ENCODE peak calls at places on chromosomes 16 and 17, in five cellular contexts. One of them, this sample, is unnamed.
A peak's percentile ranks its signal among the peaks of the same experiment; 100 is the strongest.

GRCh38 chr16:88686439-88687253 is at the start of gene SNAI3:
- DNase-seq in choroid plexus epithelial cell: peak; percentile 51
- DNase-seq in cardiac fibroblast: peak; percentile 51
- DNase-seq in GM23338: peak; percentile 96
- DNase-seq in heart right ventricle: peak; percentile 75
- DNase-seq in this sample: peak; percentile 96

GRCh38 chr17:50330151-50330753 is 15.7 kb upstream of the XYLT2 start:
- DNase-seq in heart right ventricle: no peak
- DNase-seq in cardiac fibroblast: no peak
- DNase-seq in choroid plexus epithelial cell: no peak
- DNase-seq in GM23338: no peak
- DNase-seq in this sample: no peak

GRCh38 chr16:20681821-20682736 is 15.4 kb downstream of the ACSM1 start:
- DNase-seq in GM23338: peak; percentile 59
- DNase-seq in heart right ventricle: no peak
- DNase-seq in choroid plexus epithelial cell: no peak
- DNase-seq in cardiac fibroblast: no peak
- DNase-seq in this sample: no peak

GRCh38 chr17:72952641-72953313 is 139.7 kb downstream of the SLC39A11 start:
- DNase-seq in heart right ventricle: no peak
- DNase-seq in cardiac fibroblast: no peak
- DNase-seq in choroid plexus epithelial cell: no peak
- DNase-seq in GM23338: no peak
- DNase-seq in this sample: no peak

GRCh38 chr16:35510701-35511100 is 2051.3 kb downstream of the TP53TG3F start:
- DNase-seq in cardiac fibroblast: no peak
- DNase-seq in GM23338: no peak
- DNase-seq in choroid plexus epithelial cell: no peak
- DNase-seq in heart right ventricle: no peak
- DNase-seq in this sample: no peak

GRCh38 chr17:63834431-63835166 is 7.1 kb upstream of the FTSJ3 start:
- DNase-seq in heart right ventricle: no peak
- DNase-seq in GM23338: peak; percentile 90
- DNase-seq in choroid plexus epithelial cell: peak; percentile 83
- DNase-seq in cardiac fibroblast: peak; percentile 78
- DNase-seq in this sample: peak; percentile 49

GRCh38 chr17:79778504-79779087 is 648 bp downstream of the CBX2 start:
- DNase-seq in GM23338: peak; percentile 75
- DNase-seq in cardiac fibroblast: no peak
- DNase-seq in choroid plexus epithelial cell: no peak
- DNase-seq in heart right ventricle: no peak
- DNase-seq in this sample: peak; percentile 60

GRCh38 chr17:66371561-66371960 is 69.1 kb downstream of the PRKCA start:
- DNase-seq in GM23338: no peak
- DNase-seq in choroid plexus epithelial cell: no peak
- DNase-seq in heart right ventricle: no peak
- DNase-seq in cardiac fibroblast: no peak
- DNase-seq in this sample: no peak

GRCh38 chr17:21360048-21360447 is 16.1 kb upstream of the KCNJ12 start:
- DNase-seq in GM23338: peak; percentile 45
- DNase-seq in cardiac fibroblast: no peak
- DNase-seq in heart right ventricle: no peak
- DNase-seq in choroid plexus epithelial cell: peak; percentile 55
- DNase-seq in this sample: no peak

GRCh38 chr16:12458591-12459400 is 344.9 kb downstream of the CPPED1 start:
- DNase-seq in GM23338: no peak
- DNase-seq in cardiac fibroblast: no peak
- DNase-seq in choroid plexus epithelial cell: no peak
- DNase-seq in heart right ventricle: no peak
- DNase-seq in this sample: no peak

GRCh38 chr16:1642148-1642547 is 30.0 kb downstream of the CRAMP1 start:
- DNase-seq in GM23338: no peak
- DNase-seq in cardiac fibroblast: no peak
- DNase-seq in choroid plexus epithelial cell: no peak
- DNase-seq in heart right ventricle: peak; percentile 39
- DNase-seq in this sample: no peak

GRCh38 chr16:51164167-51164566 is 13.1 kb upstream of the SALL1 start:
- DNase-seq in cardiac fibroblast: no peak
- DNase-seq in GM23338: no peak
- DNase-seq in heart right ventricle: no peak
- DNase-seq in choroid plexus epithelial cell: no peak
- DNase-seq in this sample: no peak

GRCh38 chr17:46818929-46819859 is 702 bp upstream of the WNT3 start:
- DNase-seq in cardiac fibroblast: no peak
- DNase-seq in GM23338: peak; percentile 92
- DNase-seq in heart right ventricle: no peak
- DNase-seq in choroid plexus epithelial cell: no peak
- DNase-seq in this sample: peak; percentile 48

GRCh38 chr17:77233635-77234334 is 93.0 kb downstream of the SEC14L1 start:
- DNase-seq in GM23338: no peak
- DNase-seq in heart right ventricle: no peak
- DNase-seq in choroid plexus epithelial cell: peak; percentile 69
- DNase-seq in cardiac fibroblast: peak; percentile 80
- DNase-seq in this sample: no peak

GRCh38 chr17:51793686-51794085 is 364.8 kb downstream of the CA10 start:
- DNase-seq in choroid plexus epithelial cell: no peak
- DNase-seq in heart right ventricle: no peak
- DNase-seq in GM23338: no peak
- DNase-seq in cardiac fibroblast: no peak
- DNase-seq in this sample: no peak

GRCh38 chr17:56593741-56594527 is 435 bp downstream of the NOG start:
- DNase-seq in cardiac fibroblast: peak; percentile 63
- DNase-seq in GM23338: peak; percentile 45
- DNase-seq in choroid plexus epithelial cell: peak; percentile 61
- DNase-seq in heart right ventricle: peak; percentile 28
- DNase-seq in this sample: peak; percentile 75

GRCh38 chr16:75121949-75122568 is 5.5 kb upstream of the LDHD start:
- DNase-seq in GM23338: no peak
- DNase-seq in heart right ventricle: no peak
- DNase-seq in choroid plexus epithelial cell: no peak
- DNase-seq in cardiac fibroblast: no peak
- DNase-seq in this sample: no peak

GRCh38 chr16:30351586-30352419 is 3.3 kb downstream of the CD2BP2 start:
- DNase-seq in GM23338: no peak
- DNase-seq in cardiac fibroblast: peak; percentile 97
- DNase-seq in choroid plexus epithelial cell: peak; percentile 84
- DNase-seq in heart right ventricle: peak; percentile 81
- DNase-seq in this sample: no peak

GRCh38 chr16:1674751-1675664 is 3.1 kb upstream of the JPT2 start:
- DNase-seq in heart right ventricle: no peak
- DNase-seq in GM23338: no peak
- DNase-seq in cardiac fibroblast: peak; percentile 30
- DNase-seq in choroid plexus epithelial cell: peak; percentile 70
- DNase-seq in this sample: no peak

GRCh38 chr17:82230627-82231311 is 1.9 kb downstream of the SLC16A3 start:
- DNase-seq in cardiac fibroblast: peak; percentile 95
- DNase-seq in choroid plexus epithelial cell: peak; percentile 89
- DNase-seq in GM23338: peak; percentile 85
- DNase-seq in heart right ventricle: peak; percentile 88
- DNase-seq in this sample: peak; percentile 78

GRCh38 chr17:2302740-2303277 is 776 bp downstream of the SMG6 start:
- DNase-seq in GM23338: no peak
- DNase-seq in heart right ventricle: no peak
- DNase-seq in cardiac fibroblast: no peak
- DNase-seq in choroid plexus epithelial cell: peak; percentile 40
- DNase-seq in this sample: no peak

GRCh38 chr16:51392651-51393187 is 241.6 kb upstream of the SALL1 start:
- DNase-seq in GM23338: peak; percentile 52
- DNase-seq in cardiac fibroblast: peak; percentile 84
- DNase-seq in heart right ventricle: no peak
- DNase-seq in choroid plexus epithelial cell: peak; percentile 74
- DNase-seq in this sample: peak; percentile 20

GRCh38 chr17:78879679-78880186 is 23.3 kb downstream of the CEP295NL start:
- DNase-seq in choroid plexus epithelial cell: peak; percentile 97
- DNase-seq in cardiac fibroblast: peak; percentile 93
- DNase-seq in heart right ventricle: peak; percentile 91
- DNase-seq in GM23338: no peak
- DNase-seq in this sample: peak; percentile 35

GRCh38 chr17:74354123-74354522 is 7.5 kb downstream of the BTBD17 start:
- DNase-seq in cardiac fibroblast: no peak
- DNase-seq in choroid plexus epithelial cell: no peak
- DNase-seq in heart right ventricle: no peak
- DNase-seq in GM23338: peak; percentile 91
- DNase-seq in this sample: peak; percentile 85

GRCh38 chr17:27562777-27563455 is 68.1 kb upstream of the LGALS9 start:
- DNase-seq in heart right ventricle: no peak
- DNase-seq in cardiac fibroblast: no peak
- DNase-seq in GM23338: no peak
- DNase-seq in choroid plexus epithelial cell: no peak
- DNase-seq in this sample: no peak

GRCh38 chr17:27981978-27982377 is 60.5 kb upstream of the NLK start:
- DNase-seq in choroid plexus epithelial cell: no peak
- DNase-seq in heart right ventricle: no peak
- DNase-seq in GM23338: no peak
- DNase-seq in cardiac fibroblast: no peak
- DNase-seq in this sample: no peak

GRCh38 chr17:45771473-45771959 is 12.6 kb upstream of the CRHR1 start:
- DNase-seq in GM23338: peak; percentile 33
- DNase-seq in cardiac fibroblast: no peak
- DNase-seq in heart right ventricle: no peak
- DNase-seq in choroid plexus epithelial cell: no peak
- DNase-seq in this sample: no peak
- TF ChIP-seq CTCF in GM23338: no peak
- TF ChIP-seq CTCF in cardiac fibroblast: no peak
- TF ChIP-seq CTCF in heart right ventricle: no peak
- TF ChIP-seq CTCF in choroid plexus epithelial cell: no peak
- TF ChIP-seq CTCF in this sample: no peak

DNA sequence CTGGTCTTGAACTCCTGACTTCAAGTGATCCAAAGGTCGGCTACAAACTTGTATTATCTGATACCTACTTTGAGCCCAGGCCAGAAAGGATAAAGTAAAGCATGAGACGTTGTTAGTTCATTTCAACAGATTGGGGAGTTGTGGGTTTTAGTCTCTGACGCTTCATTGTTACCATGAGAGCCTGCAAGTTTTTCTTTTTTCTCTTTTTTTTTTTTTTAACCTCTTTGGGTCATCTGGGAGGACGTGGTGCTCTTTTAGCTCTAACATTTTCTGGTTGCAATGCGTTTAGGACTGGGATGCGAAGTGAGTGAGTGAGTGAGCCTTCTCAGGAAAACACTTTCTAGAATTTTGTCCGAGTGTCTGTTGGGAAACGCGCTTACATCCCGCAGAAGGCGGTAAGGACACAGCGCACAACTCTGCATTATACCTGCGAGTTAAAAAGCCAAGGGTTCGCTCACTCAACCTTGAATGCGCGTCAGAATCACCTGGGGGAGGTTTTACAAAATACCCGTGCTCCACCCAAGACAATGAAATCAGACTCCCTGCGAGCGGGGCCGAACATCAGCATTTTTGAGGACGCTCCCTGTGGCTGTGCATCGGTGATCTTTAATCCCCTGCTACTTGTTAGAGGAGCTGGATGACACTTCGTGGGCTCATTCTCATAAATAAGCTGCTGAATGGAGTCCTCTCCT is 704 bp upstream of the RNF135 start:
- DNase-seq in choroid plexus epithelial cell: peak; percentile 18
- DNase-seq in heart right ventricle: no peak
- DNase-seq in GM23338: peak; percentile 64
- DNase-seq in cardiac fibroblast: peak; percentile 11
- DNase-seq in this sample: no peak
- TF ChIP-seq CTCF in choroid plexus epithelial cell: peak; percentile 1
- TF ChIP-seq CTCF in heart right ventricle: no peak
- TF ChIP-seq CTCF in GM23338: no peak
- TF ChIP-seq CTCF in cardiac fibroblast: no peak
- TF ChIP-seq CTCF in this sample: no peak

DNA sequence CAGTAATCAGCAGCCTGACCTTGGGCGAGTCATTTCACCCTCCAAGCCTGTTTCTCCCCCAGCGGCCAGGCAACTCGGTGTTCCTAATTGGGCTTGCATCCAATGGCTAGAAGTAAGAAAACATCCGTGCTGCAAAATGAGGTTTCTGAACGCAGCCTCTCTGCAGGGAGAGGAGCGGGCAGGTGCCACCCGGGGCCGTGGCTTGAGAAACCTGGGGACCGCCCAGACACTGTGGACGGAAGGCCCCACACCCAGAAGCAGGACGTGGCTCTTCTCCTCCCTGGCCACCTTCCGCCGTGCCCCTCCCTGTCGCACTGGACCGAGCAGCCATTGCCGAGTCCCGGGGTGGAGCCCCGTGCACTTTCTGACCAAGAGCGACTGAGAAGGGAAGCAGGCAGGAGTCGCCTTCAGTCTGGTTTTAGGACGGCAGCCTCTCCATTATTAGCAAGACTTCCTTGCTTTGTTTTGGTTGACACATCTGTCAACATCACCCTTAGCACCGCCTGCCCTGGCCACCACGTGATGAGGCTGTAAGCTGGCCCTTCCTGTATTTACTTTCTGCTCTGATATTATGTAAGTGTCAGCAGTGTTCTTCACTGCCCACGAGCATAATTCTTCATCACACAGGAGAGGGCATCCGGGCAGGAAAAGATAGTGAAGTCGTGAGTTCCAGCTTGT is 785 bp downstream of the HERPUD1 start:
- DNase-seq in choroid plexus epithelial cell: peak; percentile 79
- DNase-seq in heart right ventricle: peak; percentile 81
- DNase-seq in GM23338: peak; percentile 37
- DNase-seq in cardiac fibroblast: peak; percentile 86
- DNase-seq in this sample: peak; percentile 54
- TF ChIP-seq CTCF in choroid plexus epithelial cell: no peak
- TF ChIP-seq CTCF in heart right ventricle: no peak
- TF ChIP-seq CTCF in GM23338: no peak
- TF ChIP-seq CTCF in cardiac fibroblast: no peak
- TF ChIP-seq CTCF in this sample: no peak

DNA sequence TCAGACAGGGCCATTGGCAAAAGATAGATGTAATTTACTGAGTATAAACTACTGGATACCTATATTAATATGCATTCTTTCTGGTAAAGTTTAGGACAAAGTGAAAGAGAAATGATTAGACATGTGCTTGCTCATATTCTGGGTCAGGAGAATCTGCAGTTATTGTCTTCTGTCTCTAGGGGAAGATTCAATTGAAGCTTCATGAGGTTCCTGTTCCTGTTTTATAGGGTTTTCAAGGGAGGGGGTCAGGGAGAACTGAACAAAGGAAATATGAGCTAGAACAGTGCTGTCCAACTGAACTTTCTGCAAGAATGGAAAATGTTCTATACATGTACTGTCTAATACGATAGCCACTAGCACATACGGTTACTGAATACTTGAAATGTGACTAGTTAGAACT is 59.3 kb upstream of the CORO6 start:
- DNase-seq in heart right ventricle: no peak
- DNase-seq in choroid plexus epithelial cell: peak; percentile 43
- DNase-seq in GM23338: no peak
- DNase-seq in cardiac fibroblast: no peak
- DNase-seq in this sample: no peak
- TF ChIP-seq CTCF in heart right ventricle: no peak
- TF ChIP-seq CTCF in choroid plexus epithelial cell: no peak
- TF ChIP-seq CTCF in GM23338: no peak
- TF ChIP-seq CTCF in cardiac fibroblast: no peak
- TF ChIP-seq CTCF in this sample: no peak

This sample was measured in nephron progenitor cell.